ENCODE peak calls at places on chromosomes 16 and 17, in four cellular contexts. O is activated CD8-positive, alpha-beta T cell treated with anti-CD3 and anti-CD28 coated beads for 36 hours; N is H1; T is cardiac fibroblast. J is an unnamed sample.

GRCh38 chr17:2656293-2656692 is 55.3 kb downstream of the CLUH start:
- DNase-seq in O (no peak), N (no peak), T (no peak), J (no peak)

GRCh38 chr17:18144261-18144660 is 35.7 kb downstream of the MYO15A start:
- DNase-seq in O (no peak), N (no peak), T (no peak), J (no peak)

GRCh38 chr16:55370762-55371482 is 46.9 kb downstream of the IRX6 start:
- DNase-seq in O (peak), N (peak), T (peak), J (no peak)

GRCh38 chr17:17036520-17036998 is 5.7 kb upstream of the MPRIP start:
- DNase-seq in O (no peak), N (no peak), T (no peak), J (no peak)

GRCh38 chr16:47627056-47627455 is 165.9 kb downstream of the PHKB start:
- DNase-seq in O (no peak), N (no peak), T (peak), J (no peak)

GRCh38 chr17:47686661-47687327 is 7.2 kb upstream of the TBKBP1 start:
- DNase-seq in O (no peak), N (no peak), T (no peak), J (no peak)

GRCh38 chr17:519450-520212 is 167.0 kb upstream of the RPH3AL start:
- DNase-seq in O (no peak), N (no peak), T (no peak), J (no peak)

GRCh38 chr16:55364811-55365210 is 40.8 kb downstream of the IRX6 start:
- DNase-seq in O (no peak), N (no peak), T (no peak), J (no peak)

GRCh38 chr16:32116080-32116479 is 137.0 kb upstream of the TP53TG3D start:
- DNase-seq in O (peak), N (no peak), T (no peak), J (peak)

GRCh38 chr17:48129981-48130380 is 22.4 kb downstream of the SNX11 start:
- DNase-seq in O (no peak), N (no peak), T (no peak), J (no peak)

GRCh38 chr17:63439682-63440081 is 6.4 kb downstream of the CYB561 start:
- DNase-seq in O (no peak), N (no peak), T (peak), J (no peak)

GRCh38 chr17:62706598-62707424 is 79.3 kb downstream of the MRC2 start:
- DNase-seq in O (no peak), N (no peak), T (no peak), J (no peak)

GRCh38 chr17:27819171-27819544 is 18.8 kb upstream of the NOS2 start:
- DNase-seq in O (no peak), N (no peak), T (no peak), J (no peak)

GRCh38 chr16:15701975-15702970 is 52.2 kb downstream of the NDE1 start:
- DNase-seq in O (no peak), N (no peak), T (no peak), J (no peak)

GRCh38 chr17:7072406-7072805 is 7.6 kb downstream of the CLEC10A start:
- DNase-seq in O (no peak), N (no peak), T (no peak), J (no peak)

GRCh38 chr17:17897442-17897841 is 60.7 kb upstream of the SREBF1 start:
- DNase-seq in O (no peak), N (no peak), T (no peak), J (peak)

GRCh38 chr17:68509151-68510057 is 2.8 kb upstream of the PRKAR1A start:
- DNase-seq in O (peak), N (no peak), T (no peak), J (no peak)

GRCh38 chr16:54140057-54140787 is 146.4 kb downstream of the IRX3 start:
- DNase-seq in O (no peak), N (no peak), T (peak), J (no peak)

GRCh38 chr17:41325126-41325525 is 9.6 kb upstream of the KRTAP17-1 start:
- DNase-seq in O (no peak), N (no peak), T (no peak), J (no peak)

GRCh38 chr16:86025706-86026105 is 126.7 kb downstream of the IRF8 start:
- DNase-seq in O (no peak), N (no peak), T (no peak), J (no peak)

DNA sequence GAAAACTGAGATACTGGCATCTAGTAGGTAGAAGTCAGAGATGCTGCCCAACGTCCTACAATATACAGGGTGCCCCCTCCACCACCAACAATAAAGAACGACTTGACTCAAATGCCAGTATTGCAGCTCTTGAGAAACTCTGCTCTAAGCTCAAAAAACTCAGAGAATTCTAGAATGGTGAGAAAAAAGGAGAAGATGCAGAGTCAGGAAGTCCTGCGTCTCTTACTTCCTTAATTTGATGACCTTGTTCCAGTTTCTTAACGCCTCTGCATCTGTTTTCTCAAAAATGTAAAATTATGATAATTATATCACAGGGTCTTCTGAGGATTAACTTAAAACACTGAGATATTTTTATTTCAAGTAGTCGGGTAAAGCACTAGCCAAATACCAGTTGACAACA is 1.7 kb upstream of the HSBP1 start:
- DNase-seq in O (no peak), N (no peak), T (no peak), J (peak)
- TF ChIP-seq CTCF in O (no peak), N (no peak), T (no peak), J (no peak)

GRCh38 chr17:77501101-77501566 is 360.4 kb downstream of the SEC14L1 start:
- DNase-seq in O (peak), N (no peak), T (no peak), J (no peak)
- TF ChIP-seq CTCF in O (peak), N (peak), T (peak), J (peak)

GRCh38 chr17:80738020-80738380 is 193.4 kb downstream of the RPTOR start:
- DNase-seq in O (no peak), N (no peak), T (no peak), J (no peak)

GRCh38 chr17:80738987-80739730 is 194.5 kb downstream of the RPTOR start:
- DNase-seq in O (peak), N (no peak), T (no peak), J (no peak)

GRCh38 chr17:80738406-80738805 is 193.8 kb downstream of the RPTOR start:
- DNase-seq in O (no peak), N (no peak), T (no peak), J (no peak)

GRCh38 chr17:80742091-80742490 is 197.5 kb downstream of the RPTOR start:
- DNase-seq in O (no peak), N (no peak), T (no peak), J (no peak)

GRCh38 chr17:80737106-80738019 is 192.7 kb downstream of the RPTOR start:
- DNase-seq in O (peak), N (no peak), T (no peak), J (peak)
- TF ChIP-seq CTCF in O (no peak), N (peak), T (no peak), J (peak)

GRCh38 chr16:21101631-21102420 is 48.8 kb downstream of the DNAH3 start:
- DNase-seq in O (peak), N (no peak), T (peak), J (no peak)
- TF ChIP-seq CTCF in O (peak), N (peak), T (peak), J (peak)

GRCh38 chr16:88659160-88659559 is 3.7 kb downstream of the MVD start:
- DNase-seq in O (no peak), N (no peak), T (no peak), J (no peak)

GRCh38 chr16:88662222-88662842 is 559 bp downstream of the MVD start:
- DNase-seq in O (peak), N (no peak), T (no peak), J (no peak)

GRCh38 chr16:88665148-88665547 is 2.3 kb upstream of the MVD start:
- DNase-seq in O (no peak), N (no peak), T (no peak), J (no peak)

GRCh38 chr16:88665570-88665969 is 2.7 kb upstream of the MVD start:
- DNase-seq in O (no peak), N (no peak), T (no peak), J (no peak)

GRCh38 chr16:88662843-88663606 is at the start of gene MVD:
- DNase-seq in O (peak), N (peak), T (peak), J (peak)
- TF ChIP-seq CTCF in O (no peak), N (no peak), T (no peak), J (no peak)

DNA sequence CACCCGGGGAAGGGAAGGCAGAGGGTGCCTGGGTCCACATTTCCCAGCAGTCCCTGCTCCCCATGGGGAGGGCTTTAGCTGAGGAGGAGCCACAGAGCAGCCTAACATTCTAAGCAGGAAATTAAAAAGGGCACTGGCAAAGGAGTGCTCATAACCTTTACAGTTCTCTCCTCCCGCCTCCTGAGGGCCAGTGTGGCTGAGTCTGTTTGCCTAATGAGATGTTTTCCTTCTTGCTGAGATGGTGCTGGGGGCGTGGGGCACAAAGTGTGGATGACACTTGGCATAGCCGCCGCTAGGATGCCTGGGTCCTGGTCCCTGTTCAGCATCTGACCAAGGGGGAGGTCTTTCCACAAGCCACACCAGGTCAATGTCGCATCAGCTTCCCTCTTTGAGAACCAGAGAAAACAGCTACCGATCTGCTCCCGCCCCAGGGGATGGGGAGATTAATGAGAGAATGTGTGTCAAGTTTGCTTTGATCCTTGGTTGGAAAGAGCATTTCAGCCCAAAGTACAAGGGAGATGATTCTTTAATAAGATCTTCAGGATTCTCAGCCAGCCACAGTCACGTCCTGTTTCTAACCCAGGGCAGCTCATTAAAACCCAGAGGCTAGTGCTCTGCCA is 5.8 kb downstream of the KIF18B start:
- DNase-seq in O (no peak), N (no peak), T (no peak), J (no peak)
- TF ChIP-seq CTCF in O (no peak), N (no peak), T (no peak), J (no peak)

DNA sequence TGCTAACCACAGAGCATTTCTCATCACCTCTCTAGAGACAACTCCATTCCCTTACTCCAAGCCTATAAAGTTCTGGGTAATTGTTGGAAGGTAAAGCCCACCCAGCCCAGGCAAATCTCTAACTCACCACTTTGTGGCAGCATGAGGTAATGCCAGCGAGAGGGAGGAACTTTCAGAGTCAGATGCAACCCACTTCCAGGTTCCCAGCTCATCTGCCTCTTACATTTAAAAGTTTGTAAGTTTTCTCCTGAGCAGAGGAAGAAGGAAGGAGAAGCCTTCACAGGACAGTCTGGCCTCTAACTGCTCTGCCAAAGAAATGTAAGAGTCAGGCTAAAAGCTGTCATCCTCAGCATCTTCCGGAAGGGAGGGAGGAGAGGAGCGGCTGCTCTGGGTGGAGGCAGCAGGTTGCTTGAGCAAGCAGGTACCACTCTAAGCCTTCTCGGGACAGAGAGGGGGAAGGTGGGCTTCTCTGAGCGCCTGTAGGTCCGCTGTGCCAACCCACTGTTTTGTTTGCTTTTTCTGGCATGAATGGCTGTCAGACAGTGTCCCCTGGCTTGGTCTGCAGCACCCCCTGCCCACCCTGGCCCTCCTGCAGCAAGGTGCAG is 1.0 kb downstream of the ZNF319 start:
- DNase-seq in O (peak), N (no peak), T (no peak), J (no peak)
- TF ChIP-seq CTCF in O (no peak), N (no peak), T (peak), J (no peak)